ENCODE peak calls at places on chromosomes 16 and 17, in nine cellular contexts. H, I, L, K, Z, C, Q, Y and V are unnamed samples.

GRCh38 chr17:74407384-74407783 is 24.5 kb upstream of the GPRC5C start:
- DNase-seq in H (no peak), I (no peak), L (no peak), K (no peak), Z (no peak), C (no peak), Q (no peak), Y (no peak), V (no peak)

GRCh38 chr17:77419547-77420475 is 279.0 kb downstream of the SEC14L1 start:
- DNase-seq in H (no peak), I (peak), L (no peak), K (no peak), Z (no peak), C (no peak), Q (no peak), Y (no peak), V (peak)

GRCh38 chr17:19271751-19272357 is 34.7 kb downstream of the EPN2 start:
- DNase-seq in H (no peak), I (no peak), L (no peak), K (no peak), Z (no peak), C (no peak), Q (no peak), Y (no peak), V (no peak)

GRCh38 chr16:31253642-31254045 is 6.1 kb upstream of the ITGAM start:
- DNase-seq in H (no peak), I (no peak), L (no peak), K (peak), Z (peak), C (no peak), Q (no peak), Y (no peak), V (no peak)

GRCh38 chr16:79610771-79611170 is 10.2 kb upstream of the MAF start:
- DNase-seq in H (no peak), I (no peak), L (no peak), K (no peak), Z (no peak), C (no peak), Q (no peak), Y (peak), V (no peak)

GRCh38 chr16:18855196-18855595 is 53.8 kb upstream of the ARL6IP1 start:
- DNase-seq in H (no peak), I (no peak), L (no peak), K (no peak), Z (no peak), C (no peak), Q (no peak), Y (no peak), V (no peak)

GRCh38 chr16:75385507-75386152 is 47.7 kb downstream of the CFDP1 start:
- DNase-seq in H (no peak), I (peak), L (no peak), K (peak), Z (no peak), C (no peak), Q (no peak), Y (peak), V (peak)

GRCh38 chr16:14405611-14406537 is 224.2 kb downstream of the PARN start:
- DNase-seq in H (no peak), I (no peak), L (no peak), K (peak), Z (no peak), C (no peak), Q (no peak), Y (no peak), V (no peak)

GRCh38 chr16:11743308-11744074 is 834 bp upstream of the TXNDC11 start:
- DNase-seq in H (no peak), I (no peak), L (peak), K (peak), Z (peak), C (no peak), Q (peak), Y (peak), V (no peak)

GRCh38 chr17:7856081-7856791 is 1.1 kb downstream of the NAA38 start:
- DNase-seq in H (peak), I (no peak), L (no peak), K (peak), Z (peak), C (no peak), Q (no peak), Y (no peak), V (peak)

GRCh38 chr16:83717308-83717707 is 90.5 kb upstream of the HSBP1 start:
- DNase-seq in H (no peak), I (no peak), L (no peak), K (no peak), Z (no peak), C (no peak), Q (no peak), Y (no peak), V (no peak)

GRCh38 chr17:44024271-44024663 is 9.5 kb upstream of the TMEM101 start:
- DNase-seq in H (no peak), I (no peak), L (peak), K (no peak), Z (no peak), C (no peak), Q (no peak), Y (no peak), V (peak)

GRCh38 chr16:69772560-69773254 is 10.6 kb downstream of the WWP2 start:
- DNase-seq in H (no peak), I (no peak), L (no peak), K (peak), Z (no peak), C (no peak), Q (no peak), Y (peak), V (no peak)

GRCh38 chr16:69691980-69692911 is 34.1 kb downstream of the NQO1 start:
- DNase-seq in H (no peak), I (no peak), L (no peak), K (peak), Z (no peak), C (peak), Q (no peak), Y (peak), V (no peak)

GRCh38 chr17:81396722-81397313 is 1.6 kb downstream of the BAHCC1 start:
- DNase-seq in H (no peak), I (peak), L (peak), K (no peak), Z (no peak), C (no peak), Q (peak), Y (peak), V (peak)

GRCh38 chr17:49748791-49749190 is 15.1 kb downstream of the FAM117A start:
- DNase-seq in H (no peak), I (peak), L (no peak), K (peak), Z (no peak), C (no peak), Q (peak), Y (no peak), V (no peak)

GRCh38 chr17:50057521-50057991 is 1.6 kb downstream of the ITGA3 start:
- DNase-seq in H (no peak), I (no peak), L (no peak), K (no peak), Z (no peak), C (no peak), Q (no peak), Y (no peak), V (no peak)

GRCh38 chr17:60327122-60327869 is 64.6 kb downstream of the USP32 start:
- DNase-seq in H (no peak), I (no peak), L (peak), K (no peak), Z (no peak), C (no peak), Q (no peak), Y (no peak), V (no peak)

GRCh38 chr17:80055597-80055996 is 19.2 kb downstream of the CCDC40 start:
- DNase-seq in H (no peak), I (no peak), L (no peak), K (no peak), Z (no peak), C (no peak), Q (no peak), Y (no peak), V (no peak)